ENCODE peak calls at places on chromosomes 2 and 18, in eight cellular contexts. R, Z, A, W, N, S, E and C are unnamed samples. For H3K79me2, the result is how much of the 10 kb centered on the place peaks cover.

GRCh38 chr2:26898480-26899058 is 50.6 kb downstream of the DPYSL5 start:
- DNase-seq in E (no peak), Z (no peak), R (no peak), W (no peak), A (no peak), S (no peak), N (no peak), C (no peak)

GRCh38 chr2:47274054-47274779 is 119.1 kb upstream of the STPG4 start:
- DNase-seq in W (no peak), E (no peak), R (no peak), S (peak), A (peak), N (peak), Z (no peak), C (no peak)

GRCh38 chr18:3529597-3529996 is 79.6 kb downstream of the TGIF1 start:
- DNase-seq in R (no peak), W (no peak), E (no peak), A (no peak), S (peak), Z (no peak), N (no peak), C (no peak)

GRCh38 chr2:222663448-222663847 is 7.6 kb upstream of the FARSB start:
- DNase-seq in R (no peak), S (no peak), N (no peak), A (no peak), E (no peak), W (no peak), Z (no peak), C (no peak)

GRCh38 chr2:49286726-49287125 is 132.4 kb upstream of the FSHR start:
- DNase-seq in Z (no peak), A (no peak), R (no peak), S (no peak), N (no peak), E (no peak), W (no peak), C (no peak)

GRCh38 chr2:165239230-165239629 is at the start of gene SCN2A:
- DNase-seq in N (peak), Z (peak), S (peak), W (peak), R (peak), A (peak), E (peak), C (peak)

GRCh38 chr2:45283764-45284620 is 274.7 kb upstream of the SIX2 start:
- DNase-seq in W (peak), N (peak), R (peak), E (no peak), A (peak), S (peak), Z (no peak), C (no peak)

GRCh38 chr2:174748948-174749347 is 15.3 kb downstream of the CHRNA1 start:
- DNase-seq in A (peak), W (peak), N (peak), E (peak), S (peak), R (peak), Z (peak), C (peak)

GRCh38 chr2:191038241-191038725 is 24.3 kb upstream of the STAT1 start:
- DNase-seq in S (peak), R (no peak), Z (no peak), N (no peak), E (no peak), W (peak), A (peak), C (peak)

GRCh38 chr2:174327559-174327897 is 7.2 kb upstream of the SP9 start:
- DNase-seq in S (no peak), A (no peak), N (no peak), W (no peak), E (no peak), Z (no peak), R (no peak), C (no peak)

GRCh38 chr2:196206804-196207203 is 35.4 kb upstream of the STK17B start:
- DNase-seq in N (no peak), E (no peak), A (no peak), R (peak), W (peak), Z (no peak), S (no peak), C (no peak)

GRCh38 chr2:196170681-196171247 is 614 bp downstream of the STK17B start:
- DNase-seq in S (peak), E (peak), Z (peak), R (no peak), W (peak), A (peak), N (peak), C (peak)

GRCh38 chr2:102245266-102246151 is 58.7 kb downstream of the IL1RL2 start:
- DNase-seq in Z (no peak), N (no peak), W (no peak), E (no peak), S (peak), A (no peak), R (no peak), C (no peak)

GRCh38 chr2:85462337-85462736 is 43.8 kb downstream of the SH2D6 start:
- DNase-seq in N (no peak), Z (no peak), R (no peak), W (no peak), S (no peak), A (no peak), E (no peak), C (no peak)

GRCh38 chr2:225889452-225889851 is 489.9 kb downstream of the NYAP2 start:
- DNase-seq in W (peak), A (peak), R (peak), E (peak), S (peak), N (peak), Z (peak), C (peak)

GRCh38 chr18:21362921-21363320 is 120.9 kb downstream of the GREB1L start:
- DNase-seq in W (no peak), N (no peak), R (no peak), A (peak), E (no peak), S (no peak), Z (no peak), C (no peak)

GRCh38 chr2:190415794-190416729 is 7.9 kb downstream of the MFSD6 start:
- DNase-seq in Z (no peak), N (no peak), W (no peak), R (no peak), A (no peak), S (no peak), E (no peak), C (no peak)

GRCh38 chr2:101608411-101609317 is 88.8 kb upstream of the MAP4K4 start:
- DNase-seq in E (no peak), R (no peak), N (no peak), S (no peak), A (no peak), W (no peak), Z (no peak), C (no peak)

GRCh38 chr18:78634061-78634696 is 345.4 kb upstream of the SALL3 start:
- DNase-seq in E (no peak), S (no peak), Z (no peak), N (no peak), W (no peak), R (no peak), A (no peak), C (no peak)

GRCh38 chr2:96537066-96537733 is 648 bp downstream of the ARID5A start:
- DNase-seq in S (peak), R (peak), A (peak), E (peak), N (peak), Z (peak), W (peak), C (peak)

GRCh38 chr2:30683240-30683956 is 123.8 kb downstream of the CAPN13 start:
- DNase-seq in S (no peak), R (no peak), A (no peak), E (no peak), W (no peak), N (no peak), Z (peak), C (no peak)

GRCh38 chr2:25340340-25340886 is 1.3 kb downstream of the DNMT3A start:
- DNase-seq in W (no peak), R (no peak), S (no peak), E (peak), N (peak), A (no peak), Z (no peak), C (no peak)

GRCh38 chr2:176074919-176075425 is 8.8 kb downstream of the EVX2 start:
- DNase-seq in W (no peak), E (no peak), Z (no peak), A (no peak), S (no peak), N (no peak), R (no peak), C (no peak)

DNA sequence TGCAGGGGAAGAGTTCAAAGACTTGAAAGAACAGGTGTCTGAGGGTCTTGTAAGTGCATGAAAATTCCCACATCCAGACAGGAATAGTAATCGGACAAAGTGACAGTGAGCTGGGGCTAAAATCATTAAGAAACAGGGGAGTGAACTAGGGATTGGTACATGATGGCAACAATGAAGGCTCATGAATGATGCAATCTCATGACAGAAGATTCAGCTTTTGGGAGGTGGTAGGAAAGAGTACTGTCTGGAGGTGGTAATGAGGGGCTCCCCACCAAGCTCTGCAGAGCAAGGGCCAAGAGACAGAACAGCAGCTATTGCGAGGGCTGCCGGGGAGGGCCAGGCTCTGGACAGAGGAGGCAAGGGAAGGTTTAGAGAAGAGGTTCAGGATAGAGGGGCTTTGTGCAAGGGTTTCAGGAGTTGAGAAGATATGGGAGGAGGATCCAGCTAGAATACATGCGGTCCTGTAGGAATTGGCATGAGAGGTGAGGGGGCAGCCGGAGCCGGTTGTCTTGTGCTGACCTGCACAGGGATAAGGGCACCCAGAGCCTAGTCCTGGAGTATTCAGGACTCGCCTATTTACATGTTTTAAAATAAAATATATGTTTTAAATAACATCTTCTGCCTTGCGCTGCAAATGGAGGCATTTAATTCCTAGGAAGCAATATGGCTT is 31.4 kb downstream of the MAP3K20 start:
- DNase-seq in S (no peak), A (no peak), R (no peak), E (no peak), N (no peak), W (no peak), Z (no peak), C (no peak)
- H3K79me2 ChIP-seq in S (under half), A (under half), R (half or more), E (under half), N (under half), W (half or more), Z (under half), C (under half)

GRCh38 chr18:50169149-50169548 is 25.8 kb downstream of the MYO5B start:
- DNase-seq in N (no peak), A (no peak), R (no peak), S (no peak), Z (no peak), W (no peak), E (no peak), C (no peak)
- H3K79me2 ChIP-seq in N (half or more), A (under half), R (under half), S (under half), Z (under half), W (under half), E (under half), C (under half)

GRCh38 chr2:230205721-230206120 is 14.1 kb downstream of the SP110 start:
- DNase-seq in N (no peak), S (no peak), R (no peak), Z (no peak), A (no peak), E (no peak), W (no peak), C (no peak)
- H3K79me2 ChIP-seq in N (under half), S (under half), R (under half), Z (under half), A (under half), E (under half), W (under half), C (under half)

GRCh38 chr2:10493075-10493635 is 45.0 kb upstream of the ODC1 start:
- DNase-seq in W (no peak), E (no peak), N (no peak), Z (no peak), R (no peak), A (no peak), S (no peak), C (no peak)

GRCh38 chr2:10490806-10491291 is 42.7 kb upstream of the ODC1 start:
- DNase-seq in Z (no peak), R (peak), S (no peak), E (no peak), W (no peak), N (peak), A (no peak), C (no peak)

GRCh38 chr2:10486601-10487079 is 38.5 kb upstream of the ODC1 start:
- DNase-seq in R (no peak), N (no peak), Z (no peak), W (no peak), E (no peak), S (no peak), A (no peak), C (no peak)

GRCh38 chr2:10487144-10488104 is 39.3 kb upstream of the ODC1 start:
- DNase-seq in Z (no peak), R (peak), W (no peak), A (no peak), E (no peak), N (peak), S (no peak), C (no peak)

DNA sequence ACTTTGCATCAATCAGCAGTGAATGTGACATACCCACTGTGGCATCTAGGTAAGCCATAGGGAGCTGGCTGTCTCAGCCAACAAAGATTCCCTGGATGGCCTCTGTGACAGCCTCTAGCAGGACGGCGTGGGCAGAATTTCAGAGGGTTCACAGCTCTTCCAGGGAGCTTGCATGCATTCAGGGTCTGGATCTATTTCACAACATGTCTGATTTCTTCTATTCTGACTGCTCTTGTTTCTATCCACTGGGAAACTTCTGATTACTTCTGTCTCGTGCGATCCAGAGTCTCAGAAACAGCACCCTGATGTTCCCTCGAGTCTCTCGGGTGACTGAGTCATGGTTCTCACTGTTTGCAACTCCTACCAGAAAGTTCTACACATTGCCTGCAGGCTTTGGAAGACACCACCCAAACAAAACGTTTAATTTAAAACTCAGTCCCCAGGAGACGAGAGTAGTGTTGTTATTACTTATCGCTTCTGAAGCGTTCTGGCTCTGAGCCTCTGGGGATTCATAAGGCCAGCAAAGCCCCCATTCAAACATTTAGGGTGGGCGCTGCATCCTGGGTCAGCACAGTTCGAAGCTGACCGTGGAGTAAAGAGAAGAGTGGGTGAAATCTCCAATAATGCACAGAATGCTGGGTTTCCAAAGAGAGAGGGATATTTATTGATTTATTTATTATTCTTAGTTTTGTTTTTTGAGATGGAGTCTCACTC is 41.9 kb upstream of the ODC1 start:
- DNase-seq in Z (no peak), N (no peak), S (no peak), E (no peak), A (no peak), W (peak), R (no peak), C (no peak)
- H3K79me2 ChIP-seq in Z (under half), N (under half), S (under half), E (under half), A (under half), W (under half), R (under half), C (under half)